ENCODE peak calls at places on chromosomes 13 and 19, in six cellular contexts. Q is BJ, R is GM06990, K is ascending aorta, T is mucosa of descending colon, Z is neural progenitor cell. E is an unnamed sample.

GRCh38 chr19:12400618-12401502 is at the start of gene ZNF799:
- DNase-seq in T (peak), Q (peak), Z (peak), K (peak), R (peak), E (peak)

GRCh38 chr19:53254451-53255341 is at the start of gene ZNF677:
- DNase-seq in T (peak), Q (peak), R (peak), Z (peak), K (peak), E (peak)

GRCh38 chr13:108961542-108962125 is 332.2 kb downstream of the MYO16 start:
- DNase-seq in T (no peak), Z (peak), Q (no peak), R (peak), K (no peak), E (peak)

GRCh38 chr19:51327066-51327985 is 14.6 kb downstream of the VSIG10L start:
- DNase-seq in R (peak), Z (peak), T (peak), K (no peak), Q (no peak), E (no peak)

GRCh38 chr13:50686547-50686946 is 156.9 kb downstream of the DLEU7 start:
- DNase-seq in Q (no peak), Z (no peak), R (no peak), T (no peak), K (no peak), E (no peak)

GRCh38 chr13:69423844-69424243 is 683.8 kb upstream of the ATXN8OS start:
- DNase-seq in T (no peak), Z (peak), Q (no peak), K (no peak), R (no peak), E (no peak)

GRCh38 chr13:111247552-111247951 is 72.9 kb upstream of the TEX29 start:
- DNase-seq in R (no peak), Q (no peak), T (no peak), Z (no peak), K (peak), E (no peak)

GRCh38 chr13:71242191-71242590 is 624.8 kb downstream of the DACH1 start:
- DNase-seq in R (no peak), Z (peak), T (no peak), K (no peak), Q (no peak), E (no peak)

GRCh38 chr13:51912091-51912490 is 50.3 kb downstream of the CCDC70 start:
- DNase-seq in T (no peak), Z (no peak), K (no peak), R (no peak), Q (no peak), E (no peak)

GRCh38 chr19:20661150-20661819 is at the start of gene ZNF626:
- DNase-seq in K (peak), Z (peak), T (peak), Q (peak), R (peak), E (peak)

GRCh38 chr19:53812335-53812734 is 11.8 kb downstream of the NLRP12 start:
- DNase-seq in T (no peak), Q (no peak), R (no peak), Z (peak), K (no peak), E (no peak)

GRCh38 chr13:99975626-99976025 is 4.1 kb upstream of the ZIC5 start:
- DNase-seq in T (no peak), R (no peak), Z (peak), K (no peak), Q (no peak), E (no peak)

GRCh38 chr13:35345992-35346391 is 130.5 kb downstream of the MAB21L1 start:
- DNase-seq in K (no peak), T (no peak), R (no peak), Q (no peak), Z (peak), E (no peak)

GRCh38 chr19:40614595-40615411 is 13.6 kb downstream of the LTBP4 start:
- DNase-seq in K (peak), T (peak), Q (peak), Z (peak), R (peak), E (peak)

GRCh38 chr19:12840091-12841079 is 2.1 kb downstream of the MAST1 start:
- DNase-seq in R (peak), T (peak), Q (peak), K (no peak), Z (peak), E (no peak)

GRCh38 chr19:5131866-5132561 is 163.1 kb downstream of the KDM4B start:
- DNase-seq in K (no peak), T (no peak), Z (peak), R (peak), Q (no peak), E (no peak)
- H3K4me3 ChIP-seq in K (no peak), T (no peak), Z (no peak), R (peak), Q (no peak), E (no peak)

GRCh38 chr19:45322744-45323281 is at the start of gene CKM:
- DNase-seq in Z (no peak), R (no peak), T (no peak), K (no peak), Q (no peak), E (no peak)
- H3K4me3 ChIP-seq in Z (peak), R (no peak), T (no peak), K (peak), Q (peak), E (peak)

GRCh38 chr19:3368441-3368795 is 2.0 kb downstream of the NFIC start:
- DNase-seq in Z (no peak), K (no peak), T (no peak), Q (no peak), R (no peak), E (no peak)

GRCh38 chr19:3369337-3370213 is 3.2 kb downstream of the NFIC start:
- DNase-seq in Z (peak), T (peak), R (peak), K (peak), Q (no peak), E (no peak)

GRCh38 chr19:3368848-3369336 is 2.5 kb downstream of the NFIC start:
- DNase-seq in Z (no peak), T (no peak), R (no peak), Q (no peak), K (no peak), E (no peak)

GRCh38 chr19:3370728-3371591 is 4.6 kb downstream of the NFIC start:
- DNase-seq in R (no peak), T (no peak), Z (no peak), K (no peak), Q (no peak), E (no peak)

GRCh38 chr19:3370214-3370720 is 3.9 kb downstream of the NFIC start:
- DNase-seq in T (no peak), Z (no peak), K (no peak), R (no peak), Q (no peak), E (no peak)
- H3K4me3 ChIP-seq in T (no peak), Z (no peak), K (peak), R (peak), Q (peak), E (peak)

GRCh38 chr19:14494910-14495677 is 833 bp downstream of the GIPC1 start:
- DNase-seq in K (no peak), Q (no peak), T (peak), R (no peak), Z (no peak), E (no peak)

GRCh38 chr19:14495678-14496028 is 274 bp downstream of the GIPC1 start:
- DNase-seq in R (no peak), Z (no peak), Q (no peak), T (peak), K (no peak), E (no peak)

GRCh38 chr19:14497347-14497921 is 1.5 kb upstream of the GIPC1 start:
- DNase-seq in Q (no peak), Z (no peak), K (no peak), T (peak), R (no peak), E (no peak)

GRCh38 chr19:14496029-14496848 is at the start of gene GIPC1:
- DNase-seq in R (peak), T (peak), K (peak), Z (peak), Q (peak), E (peak)

DNA sequence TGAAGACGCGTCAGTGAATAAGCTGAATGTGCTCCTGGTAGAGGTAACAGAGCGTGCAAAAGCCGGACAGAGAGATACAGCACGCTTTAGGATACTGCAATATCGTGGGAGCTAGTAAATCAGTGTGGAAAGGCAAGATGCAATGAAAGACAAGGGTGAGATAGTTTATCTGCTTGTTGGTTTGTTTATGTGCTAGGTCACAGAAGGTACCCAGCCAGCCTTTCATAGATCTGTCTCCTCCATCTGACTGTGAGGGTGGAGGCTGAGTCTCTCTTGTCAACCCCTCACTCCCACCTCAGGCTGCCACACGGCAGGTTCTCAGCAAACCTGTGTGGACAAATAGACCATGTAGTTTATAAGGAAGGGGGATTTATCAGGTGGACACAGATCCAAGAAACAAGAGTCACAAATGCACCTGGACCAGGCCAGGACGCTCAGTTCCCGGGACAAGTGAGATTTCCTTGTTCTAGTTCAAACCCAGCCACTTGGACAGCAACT is 971 bp upstream of the GIPC1 start:
- DNase-seq in R (no peak), K (no peak), Z (no peak), Q (no peak), T (no peak), E (no peak)
- H3K4me3 ChIP-seq in R (no peak), K (peak), Z (peak), Q (no peak), T (no peak), E (peak)

GRCh38 chr19:34667349-34668076 is 9.4 kb downstream of the SCGB2B2 start:
- DNase-seq in R (no peak), Q (no peak), Z (no peak), K (no peak), T (no peak), E (peak)
- H3K4me3 ChIP-seq in R (no peak), Q (peak), Z (no peak), K (peak), T (no peak), E (peak)

GRCh38 chr19:48954011-48954594 is 572 bp upstream of the BAX start:
- DNase-seq in Z (no peak), R (no peak), Q (no peak), K (no peak), T (peak), E (no peak)
- H3K4me3 ChIP-seq in Z (peak), R (peak), Q (peak), K (peak), T (no peak), E (peak)